ENCODE peak calls at places on chromosomes 1 and 21, in eight cellular contexts. A is left ventricle myocardium inferior, X is T follicular helper cell, Y is posterior cingulate gyrus, R is T-cell, Z is left kidney, D is psoas muscle, P is mucosa of descending colon. B is an unnamed sample.
A peak's percentile ranks its signal among the peaks of the same experiment; 100 is the strongest.

GRCh38 chr1:119485246-119485645 is 21.8 kb upstream of the HSD3B1 start:
- DNase-seq in A (no peak), X (no peak), Y (no peak), R (no peak), Z (no peak), D (no peak), P (no peak), B (no peak)

GRCh38 chr1:67818725-67819301 is 14.5 kb downstream of the GNG12 start:
- DNase-seq in A (no peak), X (no peak), Y (no peak), R (no peak), Z (no peak), D (no peak), P (no peak), B (no peak)

GRCh38 chr1:63603810-63604209 is 10.6 kb downstream of the PGM1 start:
- DNase-seq in A (no peak), X (no peak), Y (no peak), R (no peak), Z (no peak), D (no peak), P (no peak), B (no peak)

GRCh38 chr1:228723287-228723686 is 12.0 kb upstream of the RHOU start:
- DNase-seq in A (no peak), X (no peak), Y (no peak), R (no peak), Z (no peak), D (no peak), P (no peak), B (no peak)

GRCh38 chr21:42414928-42415769 is 11.4 kb downstream of the UBASH3A start:
- DNase-seq in A (no peak), X (peak; percentile 88), Y (peak; percentile 92), R (peak; percentile 83), Z (no peak), D (no peak), P (no peak), B (peak; percentile 91)

GRCh38 chr21:37071561-37072238 is 1.2 kb downstream of the PIGP start:
- DNase-seq in A (peak; percentile 46), X (no peak), Y (no peak), R (peak; percentile 5), Z (peak; percentile 75), D (peak; percentile 74), P (peak; percentile 70), B (no peak)

GRCh38 chr1:230350208-230350921 is 75.8 kb downstream of the PGBD5 start:
- DNase-seq in A (no peak), X (no peak), Y (no peak), R (no peak), Z (no peak), D (peak; percentile 65), P (no peak), B (no peak)

GRCh38 chr1:26991310-26992116 is 2.0 kb upstream of the TRNP1 start:
- DNase-seq in A (no peak), X (no peak), Y (no peak), R (no peak), Z (no peak), D (no peak), P (no peak), B (no peak)

GRCh38 chr1:35605882-35606182 is 32.7 kb downstream of the TFAP2E start:
- DNase-seq in A (no peak), X (no peak), Y (no peak), R (no peak), Z (no peak), D (no peak), P (no peak), B (no peak)

GRCh38 chr1:219917851-219918466 is 10.4 kb downstream of the SLC30A10 start:
- DNase-seq in A (no peak), X (no peak), Y (no peak), R (no peak), Z (no peak), D (no peak), P (no peak), B (no peak)

GRCh38 chr1:116855788-116856187 is 53.9 kb upstream of the PTGFRN start:
- DNase-seq in A (no peak), X (no peak), Y (no peak), R (no peak), Z (peak; percentile 88), D (no peak), P (no peak), B (no peak)

GRCh38 chr21:14850394-14850793 is 214.4 kb downstream of the NRIP1 start:
- DNase-seq in A (no peak), X (no peak), Y (no peak), R (no peak), Z (no peak), D (no peak), P (no peak), B (no peak)

GRCh38 chr1:98045211-98046030 is 124.6 kb upstream of the DPYD start:
- DNase-seq in A (no peak), X (no peak), Y (peak; percentile 87), R (no peak), Z (peak; percentile 29), D (no peak), P (peak; percentile 39), B (no peak)

GRCh38 chr1:30414086-30414850 is 309.1 kb downstream of the MATN1 start:
- DNase-seq in A (no peak), X (no peak), Y (peak; percentile 72), R (no peak), Z (no peak), D (no peak), P (no peak), B (no peak)

GRCh38 chr1:226659641-226660040 is 79.4 kb downstream of the ITPKB start:
- DNase-seq in A (no peak), X (no peak), Y (no peak), R (no peak), Z (no peak), D (no peak), P (peak; percentile 36), B (no peak)

GRCh38 chr1:19128965-19129514 is 81.0 kb downstream of the UBR4 start:
- DNase-seq in A (no peak), X (no peak), Y (no peak), R (no peak), Z (no peak), D (no peak), P (no peak), B (no peak)

GRCh38 chr1:188070848-188071247 is 1242.1 kb downstream of the PLA2G4A start:
- DNase-seq in A (no peak), X (no peak), Y (no peak), R (no peak), Z (no peak), D (no peak), P (no peak), B (no peak)

B was measured in effector CD4-positive, alpha-beta T cell.